ENCODE peak calls at places on chromosomes 3 and 15, in ten cellular contexts. B is uterus, D is upper lobe of left lung, L is spleen, Q is Peyer's patch, K is right lobe of liver, N is HCT116, T is A673, S is neural progenitor cell, H is ovary. G is an unnamed sample.
A peak's percentile ranks its signal among the peaks of the same experiment; 100 is the strongest.

GRCh38 chr15:84034831-84035753 is 200.5 kb upstream of the GOLGA6L4 start:
- DNase-seq in H (no peak), L (no peak), N (peak; percentile 46), D (no peak), Q (no peak), S (peak; percentile 42), B (no peak), T (peak; percentile 59), K (no peak), G (no peak)

GRCh38 chr15:41507820-41508290 is 5.8 kb downstream of the LTK start:
- DNase-seq in Q (peak; percentile 86), T (no peak), N (no peak), S (no peak), K (peak; percentile 92), D (no peak), H (no peak), B (no peak), L (no peak), G (no peak)

GRCh38 chr3:138308783-138309182 is 20.9 kb downstream of the NME9 start:
- DNase-seq in N (no peak), T (no peak), S (no peak), K (no peak), H (no peak), B (no peak), D (no peak), Q (no peak), L (no peak), G (no peak)

GRCh38 chr15:72238586-72238985 is 7.6 kb upstream of the PKM start:
- DNase-seq in S (no peak), Q (no peak), B (no peak), H (no peak), T (no peak), D (no peak), K (no peak), L (no peak), N (no peak), G (no peak)

GRCh38 chr3:108099203-108099602 is 8.4 kb upstream of the CD47 start:
- DNase-seq in L (no peak), T (no peak), N (no peak), B (no peak), K (no peak), H (no peak), D (no peak), S (peak; percentile 23), Q (no peak), G (no peak)

GRCh38 chr3:133744241-133744640 is 2.0 kb upstream of the TF start:
- DNase-seq in Q (no peak), K (no peak), B (no peak), N (no peak), T (no peak), S (no peak), D (no peak), L (no peak), H (no peak), G (no peak)

GRCh38 chr15:84599906-84600305 is 903 bp upstream of the ZSCAN2 start:
- DNase-seq in H (peak; percentile 48), T (no peak), D (no peak), B (peak; percentile 21), L (peak; percentile 77), N (no peak), S (no peak), Q (peak; percentile 41), K (no peak), G (no peak)

GRCh38 chr3:52328536-52329080 is 12.5 kb downstream of the DNAH1 start:
- DNase-seq in B (no peak), T (no peak), K (peak; percentile 46), N (no peak), D (no peak), H (no peak), Q (no peak), S (no peak), L (no peak), G (no peak)

GRCh38 chr3:187292631-187293513 is 1.3 kb upstream of the MASP1 start:
- DNase-seq in N (no peak), Q (no peak), T (no peak), S (no peak), D (no peak), L (no peak), K (no peak), B (peak; percentile 47), H (no peak), G (no peak)
- H3K4me1 ChIP-seq in N (no peaks in the 10 kb centered on the region), Q (no peaks in the 10 kb centered on the region), T (peaks cover 8% of the 10 kb centered on the region), S (peaks cover 26% of the 10 kb centered on the region), D (peaks cover 21% of the 10 kb centered on the region), L (no peaks in the 10 kb centered on the region), K (no peaks in the 10 kb centered on the region), B (peaks cover 8% of the 10 kb centered on the region), H (no peaks in the 10 kb centered on the region), G (no peaks in the 10 kb centered on the region)

GRCh38 chr15:75573001-75573400 is 6.1 kb downstream of the PTPN9 start:
- DNase-seq in N (no peak), Q (no peak), K (no peak), B (no peak), H (no peak), S (no peak), L (no peak), D (no peak), T (no peak), G (no peak)
- H3K4me3 ChIP-seq in N (no peak overlapping the region), Q (no peak overlapping the region), K (no peak overlapping the region), B (no peak overlapping the region), H (no peak overlapping the region), S (no peak overlapping the region), L (no peak overlapping the region), D (no peak overlapping the region), T (no peak overlapping the region), G (no peak overlapping the region)

GRCh38 chr3:193638833-193639232 is 45.8 kb downstream of the OPA1 start:
- DNase-seq in N (no peak), K (no peak), B (no peak), D (no peak), L (no peak), Q (no peak), H (no peak), T (peak; percentile 42), S (no peak), G (no peak)

GRCh38 chr3:193640165-193640706 is 47.2 kb downstream of the OPA1 start:
- DNase-seq in B (no peak), T (no peak), K (no peak), H (no peak), Q (no peak), L (no peak), S (no peak), N (no peak), D (no peak), G (no peak)

GRCh38 chr3:193637831-193638230 is 44.8 kb downstream of the OPA1 start:
- DNase-seq in N (no peak), S (no peak), H (no peak), Q (no peak), L (no peak), K (no peak), T (peak; percentile 36), B (no peak), D (no peak), G (no peak)

GRCh38 chr3:193641376-193641775 is 48.4 kb downstream of the OPA1 start:
- DNase-seq in B (no peak), H (no peak), K (no peak), Q (no peak), T (no peak), N (no peak), L (no peak), S (no peak), D (no peak), G (no peak)

DNA sequence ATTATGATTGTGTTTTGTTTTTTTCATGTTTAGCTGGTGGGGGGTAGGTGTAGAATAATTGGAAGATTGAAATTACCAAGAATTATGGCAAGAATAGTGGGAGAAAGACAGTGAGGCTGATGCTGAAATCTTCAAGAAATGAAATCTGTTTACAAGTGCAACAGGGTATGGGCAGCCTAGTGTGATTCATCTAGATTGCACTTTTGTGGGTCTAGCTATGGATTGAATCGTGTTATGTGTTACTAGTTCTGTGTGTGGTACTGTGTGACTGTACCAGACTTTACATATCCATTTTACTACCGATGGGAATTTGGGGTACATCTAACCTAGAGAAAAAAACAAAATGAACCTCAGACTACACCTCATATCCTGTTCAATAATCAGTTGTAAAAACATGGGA is 47.7 kb downstream of the OPA1 start:
- DNase-seq in S (no peak), D (no peak), L (no peak), K (no peak), T (no peak), B (no peak), Q (no peak), N (no peak), H (no peak), G (no peak)
- H3K36me3 ChIP-seq in S (peaks cover 43% of the 10 kb centered on the region), D (peaks cover 25% of the 10 kb centered on the region), L (peaks cover 5% of the 10 kb centered on the region), K (no peaks in the 10 kb centered on the region), T (peaks cover 56% of the 10 kb centered on the region), B (no peaks in the 10 kb centered on the region), Q (no peaks in the 10 kb centered on the region), N (peaks cover 39% of the 10 kb centered on the region), H (no peaks in the 10 kb centered on the region), G (peaks cover 28% of the 10 kb centered on the region)

GRCh38 chr15:63219196-63219719 is 29.9 kb downstream of the RAB8B start:
- DNase-seq in L (no peak), K (no peak), S (no peak), N (no peak), Q (no peak), B (no peak), H (no peak), D (no peak), T (no peak), G (no peak)
- H3K4me1 ChIP-seq in L (peaks cover 63% of the 10 kb centered on the region), K (peaks cover 2% of the 10 kb centered on the region), S (peaks cover 10% of the 10 kb centered on the region), N (peaks cover 8% of the 10 kb centered on the region), Q (no peaks in the 10 kb centered on the region), B (no peaks in the 10 kb centered on the region), H (peaks cover 7% of the 10 kb centered on the region), D (peaks cover 41% of the 10 kb centered on the region), T (peaks cover 6% of the 10 kb centered on the region), G (peaks cover 36% of the 10 kb centered on the region)

DNA sequence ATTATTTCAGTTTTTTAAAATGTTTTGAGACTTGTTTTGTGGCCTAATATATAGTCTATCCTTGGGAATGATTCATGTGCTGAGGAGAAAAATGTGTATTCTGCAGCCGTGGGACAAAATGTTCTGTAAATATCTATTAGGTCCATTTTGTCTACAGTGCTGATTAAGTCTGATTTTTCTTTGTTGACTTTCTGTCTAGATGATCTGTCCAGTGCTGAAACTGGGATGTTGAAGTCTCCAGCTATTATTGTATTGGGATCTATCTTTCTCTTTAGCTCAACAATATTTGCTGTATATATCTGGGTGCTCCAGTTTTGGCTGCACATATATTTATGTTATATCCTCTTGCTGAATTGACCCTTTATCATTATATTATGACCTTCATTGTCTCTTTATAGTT is 85.2 kb downstream of the UBE2E2 start:
- DNase-seq in S (no peak), T (no peak), B (no peak), H (no peak), Q (no peak), D (no peak), N (no peak), L (no peak), K (no peak), G (no peak)
- H3K4me3 ChIP-seq in S (no peak overlapping the region), T (no peak overlapping the region), B (no peak overlapping the region), H (no peak overlapping the region), Q (no peak overlapping the region), D (no peak overlapping the region), N (no peak overlapping the region), L (no peak overlapping the region), K (no peak overlapping the region), G (no peak overlapping the region)

GRCh38 chr15:34239151-34239761 is 14.4 kb downstream of the EMC4 start:
- DNase-seq in T (no peak), N (peak; percentile 67), D (no peak), L (no peak), Q (no peak), K (no peak), H (no peak), S (no peak), B (no peak), G (no peak)
- H3K36me3 ChIP-seq in T (no peaks in the 10 kb centered on the region), N (peaks cover 4% of the 10 kb centered on the region), D (peaks cover 68% of the 10 kb centered on the region), L (peaks cover 2% of the 10 kb centered on the region), Q (no peaks in the 10 kb centered on the region), K (no peaks in the 10 kb centered on the region), H (no peaks in the 10 kb centered on the region), S (no peaks in the 10 kb centered on the region), B (no peaks in the 10 kb centered on the region), G (peaks cover 46% of the 10 kb centered on the region)

G was measured in thoracic aorta.